ENCODE peak calls at places on chromosomes 11 and 22, in ten cellular contexts. T, D, R, H, S, Q, A, G, C and E are unnamed samples.

GRCh38 chr11:118060081-118060661 is 16.7 kb upstream of the TMPRSS4 start:
- DNase-seq in H (peak), A (no peak), R (no peak), D (no peak), Q (no peak), S (no peak), C (no peak), T (no peak), G (no peak), E (no peak)

GRCh38 chr11:122720482-122720881 is 65.0 kb downstream of the UBASH3B start:
- DNase-seq in G (peak), T (no peak), R (no peak), Q (no peak), A (no peak), H (no peak), C (no peak), S (no peak), D (peak), E (no peak)

GRCh38 chr11:61516675-61517516 is 8.3 kb downstream of the LRRC10B start:
- DNase-seq in T (peak), H (peak), A (peak), Q (peak), G (no peak), C (no peak), S (peak), D (no peak), R (peak), E (no peak)

GRCh38 chr11:94926271-94926625 is 47.1 kb downstream of the CWC15 start:
- DNase-seq in H (no peak), S (no peak), G (peak), R (no peak), Q (no peak), A (no peak), D (no peak), C (no peak), T (no peak), E (no peak)

GRCh38 chr11:2987881-2988280 is 4.2 kb downstream of the NAP1L4 start:
- DNase-seq in A (peak), Q (no peak), G (no peak), S (no peak), D (peak), C (no peak), T (no peak), R (no peak), H (no peak), E (no peak)

GRCh38 chr11:1936072-1936780 is 10.9 kb upstream of the MRPL23 start:
- DNase-seq in A (no peak), H (peak), Q (no peak), D (no peak), G (no peak), C (no peak), R (peak), S (no peak), T (peak), E (no peak)

GRCh38 chr22:20494978-20495860 is at the start of gene KLHL22:
- DNase-seq in S (no peak), G (peak), Q (no peak), R (no peak), D (peak), T (no peak), A (no peak), H (peak), C (no peak), E (no peak)

GRCh38 chr22:33803371-33803770 is 116.9 kb downstream of the LARGE1 start:
- DNase-seq in T (no peak), G (peak), Q (no peak), S (no peak), R (no peak), A (no peak), H (no peak), C (no peak), D (no peak), E (peak)

GRCh38 chr11:45756384-45757010 is 48.5 kb upstream of the SLC35C1 start:
- DNase-seq in R (no peak), H (no peak), S (no peak), A (no peak), C (no peak), Q (no peak), T (no peak), D (no peak), G (no peak), E (no peak)

GRCh38 chr11:11148104-11148509 is 204.9 kb downstream of the CSNK2A3 start:
- DNase-seq in H (no peak), Q (no peak), G (peak), R (peak), A (peak), C (no peak), S (no peak), T (no peak), D (peak), E (peak)

GRCh38 chr11:117143390-117143789 is 697 bp upstream of the PAFAH1B2 start:
- DNase-seq in R (no peak), Q (no peak), G (peak), S (no peak), A (no peak), H (no peak), T (no peak), C (peak), D (peak), E (no peak)

GRCh38 chr22:39287076-39287743 is 32.2 kb downstream of the RPL3 start:
- DNase-seq in T (no peak), A (no peak), H (no peak), S (no peak), C (no peak), G (no peak), R (no peak), D (no peak), Q (no peak), E (no peak)

GRCh38 chr11:63639195-63639832 is 25.1 kb upstream of the PLAAT3 start:
- DNase-seq in Q (no peak), C (no peak), R (no peak), H (no peak), T (no peak), A (no peak), S (no peak), G (peak), D (no peak), E (no peak)

GRCh38 chr22:42300286-42301071 is 30.0 kb upstream of the TCF20 start:
- DNase-seq in T (no peak), G (no peak), S (no peak), R (no peak), A (no peak), H (no peak), C (no peak), D (peak), Q (peak), E (no peak)

GRCh38 chr22:27247691-27248434 is 553.7 kb downstream of the MN1 start:
- DNase-seq in T (no peak), D (no peak), R (no peak), G (peak), S (no peak), C (no peak), A (no peak), Q (no peak), H (no peak), E (no peak)

GRCh38 chr11:123628936-123629683 is 25.3 kb downstream of the SCN3B start:
- DNase-seq in A (no peak), Q (no peak), D (no peak), T (no peak), R (no peak), H (no peak), G (peak), S (no peak), C (no peak), E (no peak)

GRCh38 chr11:117481036-117481435 is 153.4 kb downstream of the CEP164 start:
- DNase-seq in G (no peak), T (no peak), Q (no peak), R (no peak), D (no peak), A (no peak), S (no peak), H (no peak), C (no peak), E (no peak)

GRCh38 chr11:43976863-43977262 is 34.4 kb downstream of the C11orf96 start:
- DNase-seq in S (no peak), G (no peak), Q (no peak), T (no peak), A (no peak), D (no peak), R (no peak), H (no peak), C (no peak), E (no peak)

GRCh38 chr11:45964911-45965389 is 42.5 kb downstream of the LARGE2 start:
- DNase-seq in S (peak), H (no peak), T (peak), A (peak), C (peak), G (peak), D (peak), Q (peak), R (peak), E (no peak)

GRCh38 chr11:2700415-2701211 is 819 bp upstream of the KCNQ1OT1 start:
- DNase-seq in A (no peak), C (no peak), Q (peak), S (no peak), G (peak), H (peak), R (peak), D (peak), T (no peak), E (no peak)

GRCh38 chr22:44407404-44408226 is 90.4 kb downstream of the RTL6 start:
- DNase-seq in A (no peak), T (no peak), G (peak), Q (no peak), H (peak), D (no peak), S (no peak), R (no peak), C (no peak), E (no peak)

GRCh38 chr11:73218106-73218829 is at the start of gene P2RY2:
- DNase-seq in C (no peak), H (peak), G (peak), Q (peak), A (no peak), R (peak), T (peak), D (peak), S (peak), E (no peak)

GRCh38 chr11:132935383-132935782 is 596.9 kb downstream of the OPCML start:
- DNase-seq in G (no peak), T (no peak), A (no peak), D (no peak), S (no peak), R (no peak), H (no peak), C (no peak), Q (no peak), E (no peak)

GRCh38 chr11:117979481-117980211 is 6.5 kb upstream of the IL10RA start:
- DNase-seq in C (no peak), Q (no peak), H (no peak), R (no peak), A (no peak), T (no peak), G (no peak), D (no peak), S (peak), E (no peak)

GRCh38 chr11:65537296-65537597 is 12.4 kb downstream of the SCYL1 start:
- DNase-seq in R (no peak), T (no peak), G (no peak), S (no peak), Q (no peak), C (no peak), H (no peak), D (no peak), A (no peak), E (no peak)

GRCh38 chr11:76152741-76153608 is 53.3 kb downstream of the WNT11 start:
- DNase-seq in D (no peak), A (no peak), S (peak), T (no peak), R (no peak), Q (peak), G (peak), H (peak), C (no peak), E (no peak)

GRCh38 chr11:1121343-1122331 is 36.1 kb upstream of the MUC5AC start:
- DNase-seq in A (no peak), C (no peak), S (no peak), H (peak), D (no peak), G (peak), R (no peak), Q (no peak), T (peak), E (no peak)

GRCh38 chr11:17471501-17471900 is 5.1 kb downstream of the ABCC8 start:
- DNase-seq in C (no peak), S (no peak), R (no peak), H (no peak), T (no peak), Q (no peak), A (no peak), G (no peak), D (no peak), E (no peak)

GRCh38 chr11:111761056-111761455 is 5.1 kb downstream of the PPP2R1B start:
- DNase-seq in Q (no peak), R (no peak), G (no peak), D (no peak), A (no peak), S (no peak), C (no peak), T (no peak), H (no peak), E (no peak)

GRCh38 chr22:23289851-23290724 is 109.8 kb downstream of the BCR start:
- DNase-seq in T (peak), R (peak), D (peak), S (peak), G (peak), H (peak), A (peak), Q (no peak), C (no peak), E (no peak)

GRCh38 chr22:45268958-45269844 is 15.5 kb upstream of the UPK3A start:
- DNase-seq in R (peak), H (peak), A (peak), T (peak), C (no peak), Q (peak), S (peak), D (peak), G (peak), E (no peak)

GRCh38 chr22:39431821-39432251 is 25.0 kb upstream of the MGAT3 start:
- DNase-seq in T (no peak), H (no peak), R (no peak), G (no peak), A (no peak), S (no peak), D (no peak), C (no peak), Q (no peak), E (no peak)

GRCh38 chr11:122045181-122045586 is 70.8 kb downstream of the BLID start:
- DNase-seq in R (no peak), Q (no peak), D (peak), S (no peak), A (no peak), T (no peak), G (peak), C (no peak), H (no peak), E (peak)

GRCh38 chr11:64870176-64870892 is 8.1 kb downstream of the EHD1 start:
- DNase-seq in A (no peak), D (peak), R (no peak), T (peak), C (no peak), G (peak), S (no peak), H (no peak), Q (no peak), E (no peak)

GRCh38 chr11:69650081-69650831 is 9.3 kb downstream of the CCND1 start:
- DNase-seq in C (no peak), R (no peak), G (peak), T (no peak), D (no peak), S (no peak), Q (no peak), H (no peak), A (no peak), E (no peak)

GRCh38 chr11:125441648-125442410 is 54.2 kb downstream of the FEZ1 start:
- DNase-seq in G (no peak), T (no peak), D (no peak), Q (no peak), S (no peak), R (peak), A (no peak), C (no peak), H (no peak), E (no peak)

GRCh38 chr22:36671398-36671797 is 32.2 kb downstream of the CACNG2 start:
- DNase-seq in G (no peak), C (no peak), Q (no peak), R (no peak), T (no peak), D (no peak), S (no peak), H (no peak), A (no peak), E (no peak)

GRCh38 chr22:45905924-45906865 is 70.8 kb downstream of the WNT7B start:
- DNase-seq in Q (no peak), A (no peak), S (no peak), H (no peak), R (no peak), D (no peak), G (peak), T (no peak), C (no peak), E (peak)

GRCh38 chr22:49521787-49522224 is 305.9 kb downstream of the BRD1 start:
- DNase-seq in D (no peak), G (no peak), S (no peak), T (no peak), C (no peak), Q (no peak), H (no peak), R (no peak), A (no peak), E (no peak)

GRCh38 chr11:105100976-105101630 is 38.5 kb downstream of the CARD18 start:
- DNase-seq in H (no peak), S (no peak), C (no peak), D (peak), T (no peak), Q (no peak), R (no peak), G (no peak), A (no peak), E (no peak)